ENCODE peak calls at places on chromosome 1, in eight cellular contexts. U is neural progenitor cell, R is Peyer's patch, S is brain microvascular endothelial cell, A is sigmoid colon, K is thoracic aorta, Y is colonic mucosa, W is endothelial cell of umbilical vein. D is an unnamed sample.

GRCh38 chr1:206521002-206521585 is 13.8 kb downstream of the RASSF5 start:
- DNase-seq in W (no peak), A (no peak), U (no peak), S (no peak), K (no peak), Y (no peak), R (no peak), D (no peak)

GRCh38 chr1:78070758-78071157 is 25.0 kb downstream of the GIPC2 start:
- DNase-seq in U (no peak), K (no peak), S (peak), Y (no peak), R (no peak), A (no peak), W (peak), D (no peak)

GRCh38 chr1:41381691-41382530 is 20.7 kb downstream of the FOXO6 start:
- DNase-seq in U (peak), S (no peak), A (peak), Y (peak), K (no peak), W (peak), R (no peak), D (peak)

GRCh38 chr1:14924012-14924452 is 229.5 kb upstream of the TMEM51 start:
- DNase-seq in K (no peak), W (peak), R (no peak), S (no peak), A (peak), U (peak), Y (peak), D (peak)

GRCh38 chr1:6795661-6796060 is 10.4 kb downstream of the CAMTA1 start:
- DNase-seq in K (no peak), U (no peak), A (no peak), S (peak), R (no peak), Y (no peak), W (peak), D (no peak)

GRCh38 chr1:50332941-50333594 is 90.2 kb downstream of the DMRTA2 start:
- DNase-seq in A (no peak), K (no peak), S (peak), W (peak), Y (peak), R (no peak), U (peak), D (peak)

GRCh38 chr1:41711581-41711980 is 207.1 kb downstream of the HIVEP3 start:
- DNase-seq in Y (no peak), K (no peak), A (no peak), W (no peak), U (no peak), R (no peak), S (no peak), D (no peak)

GRCh38 chr1:64328195-64328594 is 124.8 kb downstream of the UBE2U start:
- DNase-seq in R (no peak), A (no peak), K (no peak), U (no peak), W (no peak), S (no peak), Y (no peak), D (no peak)

GRCh38 chr1:184422490-184423233 is 35.8 kb downstream of the C1orf21 start:
- DNase-seq in A (no peak), R (no peak), S (no peak), K (no peak), Y (no peak), W (no peak), U (no peak), D (no peak)

GRCh38 chr1:116911166-116911553 is 1.4 kb downstream of the PTGFRN start:
- DNase-seq in Y (no peak), A (peak), U (peak), W (no peak), S (no peak), K (no peak), R (no peak), D (no peak)

GRCh38 chr1:231855966-231856365 is 229.4 kb downstream of the DISC1 start:
- DNase-seq in S (no peak), A (no peak), Y (no peak), K (no peak), U (no peak), R (no peak), W (no peak), D (no peak)

GRCh38 chr1:223479718-223480425 is 86.7 kb downstream of the CCDC185 start:
- DNase-seq in S (no peak), A (no peak), R (no peak), W (no peak), K (no peak), U (no peak), Y (no peak), D (no peak)

GRCh38 chr1:110148961-110149360 is 1.3 kb upstream of the SLC6A17 start:
- DNase-seq in K (no peak), U (peak), R (no peak), A (no peak), W (no peak), Y (no peak), S (no peak), D (no peak)

GRCh38 chr1:24321712-24322635 is 2.8 kb downstream of the GRHL3 start:
- DNase-seq in Y (peak), W (peak), R (peak), U (peak), A (peak), K (no peak), S (peak), D (peak)

GRCh38 chr1:109874445-109874844 is 36.2 kb upstream of the CSF1 start:
- DNase-seq in R (no peak), A (no peak), K (no peak), W (peak), Y (no peak), U (no peak), S (no peak), D (no peak)

GRCh38 chr1:160801836-160802580 is 6.0 kb downstream of the LY9 start:
- DNase-seq in W (no peak), K (no peak), U (no peak), Y (no peak), A (no peak), S (no peak), R (no peak), D (no peak)

GRCh38 chr1:15693371-15693770 is 9.3 kb downstream of the PLEKHM2 start:
- DNase-seq in W (no peak), S (no peak), Y (no peak), A (no peak), K (no peak), U (no peak), R (no peak), D (no peak)

GRCh38 chr1:202569393-202570322 is 140.6 kb downstream of the SYT2 start:
- DNase-seq in U (no peak), S (no peak), K (no peak), Y (no peak), R (no peak), W (no peak), A (no peak), D (no peak)

GRCh38 chr1:226602186-226603029 is 53.8 kb downstream of the STUM start:
- DNase-seq in R (no peak), K (no peak), S (no peak), A (peak), Y (peak), W (no peak), U (no peak), D (peak)

GRCh38 chr1:153534933-153535663 is 693 bp downstream of the S100A6 start:
- DNase-seq in S (no peak), W (peak), Y (peak), U (no peak), K (peak), R (peak), A (peak), D (peak)

GRCh38 chr1:153538315-153538821 is 2.4 kb downstream of the S100A5 start:
- DNase-seq in W (no peak), K (no peak), Y (peak), A (no peak), S (no peak), U (peak), R (no peak), D (no peak)

GRCh38 chr1:153537376-153537730 is 1.6 kb upstream of the S100A6 start:
- DNase-seq in W (no peak), S (no peak), U (no peak), R (no peak), A (peak), K (no peak), Y (peak), D (no peak)

GRCh38 chr1:153535664-153536585 is at the start of gene S100A6:
- DNase-seq in W (peak), A (peak), R (peak), S (peak), K (peak), U (no peak), Y (peak), D (peak)

GRCh38 chr1:153536618-153537375 is 1.0 kb upstream of the S100A6 start:
- DNase-seq in S (no peak), U (no peak), Y (peak), R (no peak), K (no peak), W (no peak), A (peak), D (no peak)
- H3K4me3 ChIP-seq in S (peak), U (no peak), Y (peak), R (peak), K (peak), W (peak), A (peak), D (peak)

DNA sequence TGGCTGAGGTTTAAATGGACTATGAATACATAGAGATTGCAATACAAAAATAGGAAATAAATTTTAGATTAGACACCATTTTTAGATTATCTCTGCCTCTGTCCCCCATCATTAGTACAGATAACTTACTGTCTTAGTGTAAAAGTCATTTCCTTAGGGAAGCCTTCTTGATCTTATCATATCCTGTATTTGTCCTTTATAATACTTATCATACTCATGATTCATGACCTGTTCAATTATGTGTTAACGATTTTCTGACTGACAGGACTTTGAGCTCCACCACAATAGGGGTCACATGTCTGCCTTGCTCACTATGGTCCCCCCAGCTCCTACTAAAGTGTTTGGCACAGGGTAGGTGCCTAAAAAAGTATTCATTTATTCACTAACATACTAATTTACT is 14.6 kb downstream of the TEX38 start:
- DNase-seq in A (no peak), R (no peak), W (peak), U (no peak), Y (no peak), S (no peak), K (no peak), D (no peak)
- H3K27ac ChIP-seq in A (no peak), R (peak), W (peak), U (no peak), Y (peak), S (no peak), K (no peak), D (peak)

GRCh38 chr1:5620418-5620817 is 371.8 kb downstream of the NPHP4 start:
- DNase-seq in S (no peak), Y (no peak), R (no peak), W (no peak), U (no peak), K (no peak), A (no peak), D (no peak)
- TF ChIP-seq CTCF in S (no peak), Y (no peak), R (no peak), W (no peak), U (no peak), K (no peak), A (no peak), D (no peak)

GRCh38 chr1:162709132-162709860 is 77.0 kb downstream of the DDR2 start:
- DNase-seq in Y (no peak), A (no peak), W (peak), U (no peak), K (no peak), S (no peak), R (no peak), D (no peak)
- H3K4me3 ChIP-seq in Y (no peak), A (no peak), W (no peak), U (no peak), K (no peak), S (no peak), R (no peak), D (no peak)

DNA sequence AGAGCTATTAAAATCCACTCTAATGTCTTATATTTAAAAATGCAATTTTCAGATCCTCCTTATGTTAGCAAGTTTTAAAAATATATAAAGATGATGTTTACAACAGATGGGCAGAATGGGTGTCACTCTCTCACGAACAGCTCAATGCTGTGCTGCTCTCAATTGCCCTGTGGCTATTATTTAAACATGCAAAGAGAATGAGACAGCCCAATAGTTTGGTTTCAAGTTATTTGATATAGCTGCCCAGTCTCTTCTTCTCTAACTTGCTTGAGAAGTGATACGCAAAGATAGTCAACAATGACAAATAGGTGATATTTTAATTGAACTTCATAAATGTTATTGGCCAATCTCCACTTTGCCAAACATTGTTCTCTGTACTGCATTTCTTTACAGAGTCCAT is 199.3 kb upstream of the GREM2 start:
- DNase-seq in K (no peak), S (no peak), Y (no peak), W (no peak), R (no peak), U (no peak), A (no peak), D (no peak)
- H3K27ac ChIP-seq in K (no peak), S (no peak), Y (no peak), W (no peak), R (no peak), U (no peak), A (no peak), D (no peak)

DNA sequence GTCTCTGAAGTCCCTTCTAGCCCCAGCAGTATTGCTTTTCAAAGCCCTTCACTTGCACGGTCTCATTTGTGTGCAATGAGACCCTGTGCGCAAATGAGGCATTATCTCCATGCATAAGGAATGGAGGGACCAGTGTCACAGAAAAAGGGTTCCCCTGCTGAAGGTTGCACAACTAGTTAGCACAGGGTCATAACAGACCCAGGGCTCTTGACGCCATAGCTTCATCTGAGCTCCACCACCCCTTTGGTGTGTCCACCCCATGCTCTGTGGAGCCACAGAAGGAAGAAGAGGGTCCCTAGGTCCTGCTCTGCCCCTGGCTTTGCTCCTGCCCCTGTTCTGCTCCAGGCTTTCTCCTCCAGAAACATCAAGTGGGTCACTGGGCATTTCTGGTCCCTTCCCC is 12.6 kb downstream of the SH2D2A start:
- DNase-seq in Y (no peak), U (no peak), R (no peak), S (no peak), A (no peak), K (no peak), W (no peak), D (no peak)
- TF ChIP-seq CTCF in Y (no peak), U (no peak), R (no peak), S (no peak), A (no peak), K (no peak), W (no peak), D (no peak)